ENCODE peak calls at places on chromosomes 16 and 17, in ten cellular contexts. P, R, O, D, X, Y, B, C, J and V are unnamed samples.

GRCh38 chr16:22424161-22424937 is 49.9 kb upstream of the CDR2 start:
- DNase-seq in P (no peak), R (no peak), O (peak; percentile 69), D (peak; percentile 27), B (peak; percentile 52), J (no peak), Y (no peak), C (peak; percentile 25), X (peak; percentile 79), V (no peak)

GRCh38 chr16:57186630-57187507 is 740 bp downstream of the RSPRY1 start:
- DNase-seq in C (no peak), J (no peak), R (peak; percentile 28), O (peak; percentile 69), D (no peak), P (no peak), B (peak; percentile 22), Y (peak; percentile 28), X (peak; percentile 25), V (peak; percentile 30)

GRCh38 chr16:83031524-83031923 is 404.8 kb downstream of the CDH13 start:
- DNase-seq in P (peak; percentile 8), B (no peak), R (no peak), J (no peak), Y (no peak), D (peak; percentile 8), C (no peak), X (no peak), O (no peak), V (peak; percentile 3)

GRCh38 chr17:17147821-17148220 is 58.3 kb downstream of the PLD6 start:
- DNase-seq in Y (no peak), D (peak; percentile 66), J (no peak), P (peak; percentile 44), B (no peak), X (no peak), C (no peak), O (peak; percentile 18), R (no peak), V (no peak)

GRCh38 chr17:55448681-55449080 is 27.0 kb upstream of the MMD start:
- DNase-seq in X (no peak), D (peak; percentile 74), P (peak; percentile 75), B (no peak), J (no peak), C (no peak), R (no peak), Y (no peak), O (no peak), V (no peak)

GRCh38 chr17:3546521-3546920 is 11.1 kb downstream of the TRPV3 start:
- DNase-seq in X (no peak), Y (no peak), D (no peak), J (no peak), B (no peak), C (no peak), R (no peak), O (no peak), P (no peak), V (no peak)

GRCh38 chr16:83552193-83552592 is 255.6 kb upstream of the HSBP1 start:
- DNase-seq in D (peak; percentile 62), Y (no peak), X (no peak), R (no peak), J (no peak), C (no peak), O (peak; percentile 69), B (no peak), P (peak; percentile 77), V (no peak)

GRCh38 chr16:71432906-71433305 is 8.9 kb downstream of the TLE7 start:
- DNase-seq in Y (no peak), J (no peak), B (no peak), P (no peak), D (no peak), X (no peak), C (no peak), O (no peak), R (no peak), V (no peak)

GRCh38 chr17:82435601-82436583 is 14.7 kb downstream of the CYBC1 start:
- DNase-seq in R (no peak), Y (no peak), X (no peak), B (no peak), D (no peak), O (peak; percentile 87), J (no peak), P (no peak), C (no peak), V (peak; percentile 93)
- H3K36me3 ChIP-seq in R (no peaks in the 10 kb centered on the region), Y (no peaks in the 10 kb centered on the region), X (no peaks in the 10 kb centered on the region), B (peaks cover 89% of the 10 kb centered on the region), D (peaks cover 2% of the 10 kb centered on the region), O (no peaks in the 10 kb centered on the region), J (no peaks in the 10 kb centered on the region), P (peaks cover 2% of the 10 kb centered on the region), C (no peaks in the 10 kb centered on the region), V (no peaks in the 10 kb centered on the region)

DNA sequence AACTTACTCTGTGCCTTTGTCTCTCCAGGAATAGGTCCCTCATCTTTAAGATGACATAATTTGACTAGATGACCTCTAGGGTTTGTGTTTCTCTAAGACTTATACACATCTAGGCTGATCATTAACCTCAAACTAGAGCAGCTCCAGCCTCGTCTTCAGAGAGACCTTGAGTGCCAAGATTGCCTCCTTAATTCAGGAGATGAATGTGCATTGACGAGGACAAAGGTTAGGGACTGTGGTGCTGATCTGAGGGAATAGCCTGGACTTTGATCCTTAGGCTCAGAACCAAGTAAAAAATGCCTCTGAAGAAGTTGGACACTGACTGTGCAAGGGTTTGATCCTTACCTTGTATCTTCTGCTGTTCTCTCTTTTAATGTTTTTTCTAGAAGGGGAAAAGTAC is 17.2 kb upstream of the ASIC2 start:
- DNase-seq in P (no peak), B (no peak), D (no peak), J (no peak), Y (no peak), X (no peak), O (no peak), C (no peak), R (no peak), V (no peak)
- H3K4me1 ChIP-seq in P (no peaks in the 10 kb centered on the region), B (no peaks in the 10 kb centered on the region), D (no peaks in the 10 kb centered on the region), J (no peaks in the 10 kb centered on the region), Y (no peaks in the 10 kb centered on the region), X (no peaks in the 10 kb centered on the region), O (no peaks in the 10 kb centered on the region), C (no peaks in the 10 kb centered on the region), R (no peaks in the 10 kb centered on the region), V (no peaks in the 10 kb centered on the region)

GRCh38 chr16:81380932-81381331 is 63.7 kb upstream of the CMIP start:
- DNase-seq in O (no peak), C (no peak), R (no peak), J (no peak), Y (no peak), P (no peak), B (no peak), X (no peak), D (no peak), V (no peak)

GRCh38 chr16:81371106-81371505 is 56.3 kb downstream of the GAN start:
- DNase-seq in R (no peak), B (no peak), D (no peak), X (no peak), O (no peak), P (no peak), C (no peak), J (no peak), Y (no peak), V (no peak)

GRCh38 chr16:81374514-81374913 is 59.8 kb downstream of the GAN start:
- DNase-seq in B (no peak), D (no peak), P (no peak), Y (no peak), O (no peak), X (no peak), C (no peak), R (no peak), J (no peak), V (no peak)

GRCh38 chr16:81378049-81378448 is 63.3 kb downstream of the GAN start:
- DNase-seq in Y (no peak), X (no peak), J (no peak), D (no peak), B (no peak), O (no peak), R (no peak), C (no peak), P (no peak), V (no peak)

DNA sequence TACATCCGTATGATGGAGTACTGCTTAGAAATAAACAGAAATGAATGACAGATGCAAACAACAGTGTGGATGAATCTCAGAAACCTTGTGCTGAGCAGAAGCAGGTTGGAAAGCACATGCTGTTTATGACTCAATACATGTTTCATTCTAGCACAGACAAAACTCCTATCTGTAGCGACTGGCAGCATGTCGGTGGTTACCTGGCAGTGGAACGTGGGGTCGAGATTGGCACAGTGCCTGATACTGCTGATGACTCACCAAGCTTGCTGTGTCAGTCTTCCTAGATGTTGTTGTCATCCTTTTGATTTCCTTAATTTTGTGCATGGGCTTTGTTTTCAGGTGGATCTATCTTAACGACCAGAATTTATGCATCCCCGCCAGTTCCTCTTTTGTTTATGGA is 62.1 kb downstream of the GAN start:
- DNase-seq in Y (no peak), C (no peak), X (no peak), J (no peak), O (no peak), D (peak; percentile 35), B (no peak), P (no peak), R (no peak), V (no peak)
- H3K36me3 ChIP-seq in Y (no peaks in the 10 kb centered on the region), C (peaks cover 6% of the 10 kb centered on the region), X (no peaks in the 10 kb centered on the region), J (no peaks in the 10 kb centered on the region), O (peaks cover 13% of the 10 kb centered on the region), D (no peaks in the 10 kb centered on the region), B (peaks cover 50% of the 10 kb centered on the region), P (peaks cover 7% of the 10 kb centered on the region), R (peaks cover 46% of the 10 kb centered on the region), V (peaks cover 15% of the 10 kb centered on the region)

GRCh38 chr17:49216953-49217650 is 6.6 kb downstream of the ABI3 start:
- DNase-seq in X (peak; percentile 47), C (no peak), O (peak; percentile 90), D (no peak), J (no peak), R (peak; percentile 35), Y (no peak), B (peak; percentile 73), P (no peak), V (peak; percentile 15)

GRCh38 chr17:49217651-49218413 is 7.3 kb downstream of the ABI3 start:
- DNase-seq in R (no peak), Y (no peak), D (no peak), O (peak; percentile 82), X (peak; percentile 62), C (no peak), B (peak; percentile 67), P (no peak), J (no peak), V (no peak)

GRCh38 chr17:49214665-49215360 is 4.3 kb downstream of the ABI3 start:
- DNase-seq in B (no peak), D (no peak), O (peak; percentile 57), R (no peak), C (no peak), Y (no peak), X (peak; percentile 71), J (no peak), P (no peak), V (peak; percentile 84)

GRCh38 chr17:49213803-49214202 is 3.3 kb downstream of the ABI3 start:
- DNase-seq in Y (no peak), B (no peak), C (no peak), R (no peak), J (no peak), D (no peak), X (no peak), P (no peak), O (peak; percentile 53), V (no peak)

DNA sequence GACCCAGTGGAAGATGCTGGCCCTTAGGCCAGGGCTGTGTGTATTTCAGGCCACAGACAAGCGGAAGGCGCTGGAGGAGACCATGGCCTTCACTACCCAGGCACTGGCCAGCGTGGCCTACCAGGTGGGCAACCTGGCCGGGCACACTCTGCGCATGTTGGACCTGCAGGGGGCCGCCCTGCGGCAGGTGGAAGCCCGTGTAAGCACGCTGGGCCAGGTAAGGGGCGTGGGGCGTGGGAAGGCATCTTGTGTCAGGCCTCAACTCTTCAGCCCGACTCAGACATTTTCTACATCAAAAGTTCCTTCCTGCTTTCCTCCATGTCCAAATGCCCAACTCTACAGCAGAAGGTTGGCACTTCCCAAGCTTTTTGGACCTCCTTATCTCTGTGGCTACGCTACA is 6.0 kb downstream of the ABI3 start:
- DNase-seq in R (no peak), J (no peak), B (no peak), O (peak; percentile 79), X (no peak), C (no peak), Y (no peak), D (no peak), P (no peak), V (no peak)
- H3K4me1 ChIP-seq in R (peaks cover 6% of the 10 kb centered on the region), J (peaks cover 50% of the 10 kb centered on the region), B (no peaks in the 10 kb centered on the region), O (no peaks in the 10 kb centered on the region), X (peaks cover 18% of the 10 kb centered on the region), C (no peaks in the 10 kb centered on the region), Y (no peaks in the 10 kb centered on the region), D (no peaks in the 10 kb centered on the region), P (no peaks in the 10 kb centered on the region), V (peaks cover 13% of the 10 kb centered on the region)